ENCODE peak calls at places on chromosomes 12 and 14, in four cellular contexts. One of them, this sample, is unnamed.

GRCh38 chr14:81478446-81478845 is 55.2 kb downstream of the SEL1L start:
- DNase-seq in K562: no peak
- DNase-seq in WTC11: no peak
- DNase-seq in HepG2: no peak
- DNase-seq in this sample: no peak

GRCh38 chr14:102889615-102890014 is 32.8 kb upstream of the AMN start:
- DNase-seq in K562: no peak
- DNase-seq in HepG2: no peak
- DNase-seq in WTC11: no peak
- DNase-seq in this sample: no peak

GRCh38 chr12:69779928-69780327 is 41.3 kb downstream of the RAB3IP start:
- DNase-seq in K562: peak
- DNase-seq in HepG2: no peak
- DNase-seq in WTC11: peak
- DNase-seq in this sample: peak

GRCh38 chr12:124752437-124753229 is 111.0 kb downstream of the SCARB1 start:
- DNase-seq in WTC11: no peak
- DNase-seq in K562: no peak
- DNase-seq in HepG2: no peak
- DNase-seq in this sample: no peak

GRCh38 chr12:110998971-110999370 is 78.6 kb upstream of the MYL2 start:
- DNase-seq in K562: no peak
- DNase-seq in HepG2: no peak
- DNase-seq in WTC11: no peak
- DNase-seq in this sample: no peak

GRCh38 chr12:112419269-112420133 is 754 bp downstream of the PTPN11 start:
- DNase-seq in K562: no peak
- DNase-seq in HepG2: peak
- DNase-seq in WTC11: peak
- DNase-seq in this sample: peak

GRCh38 chr14:68403191-68403781 is 389.6 kb downstream of the ZFP36L1 start:
- DNase-seq in WTC11: no peak
- DNase-seq in K562: no peak
- DNase-seq in HepG2: no peak
- DNase-seq in this sample: no peak

GRCh38 chr12:44021471-44021971 is 185.6 kb downstream of the TMEM117 start:
- DNase-seq in HepG2: no peak
- DNase-seq in WTC11: no peak
- DNase-seq in K562: no peak
- DNase-seq in this sample: no peak

GRCh38 chr14:93219103-93219726 is 12.2 kb downstream of the UBR7 start:
- DNase-seq in K562: no peak
- DNase-seq in WTC11: peak
- DNase-seq in HepG2: peak
- DNase-seq in this sample: peak

GRCh38 chr12:65495233-65495632 is 216.8 kb downstream of the MSRB3 start:
- DNase-seq in HepG2: peak
- DNase-seq in K562: no peak
- DNase-seq in WTC11: no peak
- DNase-seq in this sample: peak

GRCh38 chr14:58430156-58430555 is 2.6 kb downstream of the KIAA0586 start:
- DNase-seq in HepG2: no peak
- DNase-seq in WTC11: no peak
- DNase-seq in K562: no peak
- DNase-seq in this sample: no peak

GRCh38 chr14:21987937-21988336 is 314.3 kb upstream of the OR4E1 start:
- DNase-seq in WTC11: peak
- DNase-seq in HepG2: peak
- DNase-seq in K562: peak
- DNase-seq in this sample: peak

GRCh38 chr12:117408161-117408791 is 46.9 kb upstream of the NOS1 start:
- DNase-seq in HepG2: no peak
- DNase-seq in WTC11: no peak
- DNase-seq in K562: no peak
- DNase-seq in this sample: no peak

GRCh38 chr14:34667007-34667406 is 37.1 kb upstream of the SNX6 start:
- DNase-seq in HepG2: no peak
- DNase-seq in WTC11: no peak
- DNase-seq in K562: no peak
- DNase-seq in this sample: no peak

GRCh38 chr14:68564826-68565760 is 227.8 kb downstream of the ZFP36L1 start:
- DNase-seq in WTC11: no peak
- DNase-seq in K562: peak
- DNase-seq in HepG2: peak
- DNase-seq in this sample: no peak

GRCh38 chr12:52278931-52279682 is 4.7 kb downstream of the KRT86 start:
- DNase-seq in WTC11: peak
- DNase-seq in K562: peak
- DNase-seq in HepG2: peak
- DNase-seq in this sample: peak

GRCh38 chr14:72852194-72852593 is 41.7 kb downstream of the DPF3 start:
- DNase-seq in K562: no peak
- DNase-seq in WTC11: no peak
- DNase-seq in HepG2: no peak
- DNase-seq in this sample: no peak

GRCh38 chr12:104046306-104046705 is 3.7 kb downstream of the GLT8D2 start:
- DNase-seq in HepG2: no peak
- DNase-seq in WTC11: no peak
- DNase-seq in K562: no peak
- DNase-seq in this sample: no peak

GRCh38 chr14:24816011-24816928 is 182.3 kb upstream of the GZMB start:
- DNase-seq in HepG2: peak
- DNase-seq in WTC11: no peak
- DNase-seq in K562: no peak
- DNase-seq in this sample: peak

GRCh38 chr12:39831587-39832315 is 212.1 kb upstream of the ABCD2 start:
- DNase-seq in WTC11: no peak
- DNase-seq in K562: no peak
- DNase-seq in HepG2: peak
- DNase-seq in this sample: peak
- TF ChIP-seq NR3C1 in WTC11: no peak
- TF ChIP-seq NR3C1 in K562: no peak
- TF ChIP-seq NR3C1 in HepG2: no peak
- TF ChIP-seq NR3C1 in this sample: no peak

GRCh38 chr12:105948331-105948730 is 190.4 kb downstream of the NUAK1 start:
- DNase-seq in K562: no peak
- DNase-seq in HepG2: no peak
- DNase-seq in WTC11: no peak
- DNase-seq in this sample: no peak

GRCh38 chr12:105944628-105945027 is 194.1 kb downstream of the NUAK1 start:
- DNase-seq in K562: no peak
- DNase-seq in HepG2: no peak
- DNase-seq in WTC11: no peak
- DNase-seq in this sample: no peak

GRCh38 chr12:105947906-105948305 is 190.8 kb downstream of the NUAK1 start:
- DNase-seq in K562: no peak
- DNase-seq in HepG2: no peak
- DNase-seq in WTC11: no peak
- DNase-seq in this sample: no peak

GRCh38 chr12:105945935-105946334 is 192.8 kb downstream of the NUAK1 start:
- DNase-seq in WTC11: no peak
- DNase-seq in HepG2: no peak
- DNase-seq in K562: no peak
- DNase-seq in this sample: no peak

DNA sequence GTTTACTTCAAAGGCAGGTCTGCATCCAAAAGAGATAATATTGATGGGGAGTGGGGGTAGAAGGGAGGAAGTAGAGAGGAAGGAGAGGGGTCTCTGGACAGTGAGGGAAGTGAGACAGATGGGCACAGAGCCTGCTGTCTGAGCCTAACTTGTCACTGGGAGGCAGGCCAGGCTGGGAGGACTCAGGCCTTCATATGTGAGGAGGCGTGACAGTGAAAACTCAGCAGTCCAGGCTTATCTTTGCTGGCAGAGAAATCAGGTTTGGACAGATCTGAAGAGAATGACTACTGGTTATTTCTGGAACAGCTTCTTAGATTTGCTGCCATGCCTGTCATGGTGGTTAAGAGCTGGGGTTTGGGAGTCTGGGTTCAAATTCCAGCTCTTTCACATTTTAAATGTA is 192.2 kb downstream of the NUAK1 start:
- DNase-seq in HepG2: no peak
- DNase-seq in WTC11: no peak
- DNase-seq in K562: peak
- DNase-seq in this sample: no peak
- TF ChIP-seq NR3C1 in HepG2: no peak
- TF ChIP-seq NR3C1 in WTC11: no peak
- TF ChIP-seq NR3C1 in K562: no peak
- TF ChIP-seq NR3C1 in this sample: no peak

DNA sequence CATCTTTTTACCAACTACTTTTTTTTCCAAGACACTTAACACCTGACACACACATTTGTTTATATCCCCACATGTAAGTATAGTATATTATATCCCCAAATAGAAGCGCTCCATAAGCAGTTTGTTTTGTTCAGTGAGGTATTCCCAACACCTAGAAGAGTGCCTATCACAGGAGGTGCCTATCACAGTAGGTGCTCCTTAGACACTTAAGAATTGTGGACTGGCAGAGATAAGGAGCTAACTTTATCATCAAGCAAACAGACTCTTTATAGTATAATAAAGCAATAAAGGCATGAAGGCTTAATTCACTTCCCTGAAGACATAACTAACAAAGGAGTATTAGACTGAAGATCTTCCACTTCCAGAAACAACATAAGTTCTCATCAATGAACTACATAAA is 29.0 kb downstream of the OSBPL8 start:
- DNase-seq in HepG2: no peak
- DNase-seq in K562: peak
- DNase-seq in WTC11: no peak
- DNase-seq in this sample: no peak
- TF ChIP-seq NR3C1 in HepG2: no peak
- TF ChIP-seq NR3C1 in K562: no peak
- TF ChIP-seq NR3C1 in WTC11: no peak
- TF ChIP-seq NR3C1 in this sample: no peak

GRCh38 chr12:6463211-6463610 is 7.3 kb downstream of the VAMP1 start:
- DNase-seq in WTC11: no peak
- DNase-seq in K562: no peak
- DNase-seq in HepG2: no peak
- DNase-seq in this sample: no peak

GRCh38 chr12:6461401-6462233 is 8.9 kb downstream of the VAMP1 start:
- DNase-seq in WTC11: peak
- DNase-seq in HepG2: no peak
- DNase-seq in K562: no peak
- DNase-seq in this sample: no peak

GRCh38 chr12:6460751-6461371 is 9.0 kb downstream of the TAPBPL start:
- DNase-seq in HepG2: no peak
- DNase-seq in WTC11: peak
- DNase-seq in K562: no peak
- DNase-seq in this sample: no peak

GRCh38 chr12:6463858-6464257 is 6.6 kb downstream of the VAMP1 start:
- DNase-seq in WTC11: peak
- DNase-seq in HepG2: no peak
- DNase-seq in K562: no peak
- DNase-seq in this sample: no peak

GRCh38 chr12:6462234-6462995 is 8.1 kb downstream of the VAMP1 start:
- DNase-seq in WTC11: peak
- DNase-seq in K562: no peak
- DNase-seq in HepG2: no peak
- DNase-seq in this sample: no peak
- TF ChIP-seq NR3C1 in WTC11: no peak
- TF ChIP-seq NR3C1 in K562: no peak
- TF ChIP-seq NR3C1 in HepG2: no peak
- TF ChIP-seq NR3C1 in this sample: no peak

GRCh38 chr14:76456200-76456599 is 80.3 kb downstream of the ESRRB start:
- DNase-seq in WTC11: peak
- DNase-seq in HepG2: peak
- DNase-seq in K562: peak
- DNase-seq in this sample: peak
- TF ChIP-seq NR3C1 in WTC11: no peak
- TF ChIP-seq NR3C1 in HepG2: no peak
- TF ChIP-seq NR3C1 in K562: no peak
- TF ChIP-seq NR3C1 in this sample: no peak

DNA sequence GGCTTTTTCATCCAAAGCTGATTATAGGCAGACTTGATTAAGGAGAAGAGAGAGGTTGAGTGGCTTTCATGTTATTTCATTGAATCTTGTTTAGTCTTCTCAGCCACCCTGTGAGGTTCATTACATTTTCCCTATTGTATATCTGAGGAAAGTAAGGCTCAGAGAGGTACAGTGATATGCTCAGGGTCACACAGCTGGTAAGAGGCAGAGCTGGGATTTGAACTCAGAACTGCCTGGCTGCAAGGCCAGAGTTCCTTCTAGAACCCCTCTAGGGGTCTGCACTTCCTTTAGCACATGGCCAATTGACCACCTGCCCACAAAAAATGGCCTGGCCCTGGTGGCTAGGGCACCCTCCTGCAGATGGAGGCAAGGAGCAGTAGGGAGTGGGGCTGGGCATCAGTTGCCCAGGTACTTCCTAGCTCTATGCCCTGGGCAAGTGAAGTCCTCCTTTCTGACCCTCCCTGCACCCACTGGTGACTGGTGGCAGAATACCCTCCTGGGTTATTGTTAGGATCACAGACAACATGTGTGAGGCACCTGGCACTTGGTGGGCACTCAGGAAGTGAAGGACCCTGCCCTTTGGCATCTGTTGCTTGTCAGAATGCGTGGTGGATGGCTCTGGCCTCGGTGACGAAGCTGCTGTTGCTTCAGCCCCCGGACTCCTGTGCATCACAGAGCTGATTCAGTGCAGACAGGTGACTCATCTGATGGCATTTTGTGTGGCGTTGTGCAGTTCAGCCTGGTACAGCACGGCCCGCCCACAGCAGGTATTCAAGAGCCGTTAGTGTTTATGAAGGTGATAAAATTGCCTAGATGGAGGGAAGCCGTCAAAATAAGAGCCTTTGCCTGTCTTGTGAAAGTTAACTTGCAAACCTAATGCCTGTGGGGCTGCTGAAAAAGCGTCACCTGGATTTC is 115.8 kb downstream of the SLC25A47 start:
- DNase-seq in K562: no peak
- DNase-seq in HepG2: peak
- DNase-seq in WTC11: no peak
- DNase-seq in this sample: peak
- TF ChIP-seq NR3C1 in K562: no peak
- TF ChIP-seq NR3C1 in HepG2: no peak
- TF ChIP-seq NR3C1 in WTC11: no peak
- TF ChIP-seq NR3C1 in this sample: no peak

DNA sequence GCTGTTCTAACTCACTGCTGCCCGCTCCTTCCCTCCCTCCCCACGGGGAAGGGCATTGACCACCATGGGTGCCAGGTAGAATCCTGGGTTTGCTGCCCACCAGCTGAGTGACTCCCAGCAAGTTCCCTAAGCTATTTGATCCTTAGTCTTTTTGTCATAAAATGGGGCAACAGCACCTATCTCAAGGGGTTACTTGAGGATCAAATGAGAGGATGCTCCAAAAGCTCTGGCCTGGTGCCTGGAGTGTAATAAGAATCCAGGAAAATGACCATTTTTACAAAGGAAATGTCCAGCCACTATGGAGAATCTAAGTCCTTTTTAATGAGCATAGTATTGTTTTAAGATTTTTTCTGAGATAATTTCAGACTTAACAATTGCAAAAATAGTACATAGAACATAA is 61.4 kb upstream of the CMKLR1 start:
- DNase-seq in HepG2: no peak
- DNase-seq in K562: no peak
- DNase-seq in WTC11: no peak
- DNase-seq in this sample: no peak
- TF ChIP-seq NR3C1 in HepG2: no peak
- TF ChIP-seq NR3C1 in K562: no peak
- TF ChIP-seq NR3C1 in WTC11: no peak
- TF ChIP-seq NR3C1 in this sample: no peak